ENCODE peak calls at places on chromosomes 5 and 9, in eight cellular contexts. I is foreskin keratinocyte, X is pancreas, Q is IMR-90, Z is RWPE1, Y is stomach, L is heart right ventricle, C is B cell. S is an unnamed sample.

GRCh38 chr9:36222449-36222848 is 31.7 kb downstream of the CLTA start:
- DNase-seq in I (no peak), X (no peak), Q (peak), Z (no peak), Y (no peak), L (no peak), C (no peak), S (no peak)

GRCh38 chr5:93100433-93100832 is 480.6 kb downstream of the NR2F1-AS1 start:
- DNase-seq in I (no peak), X (no peak), Q (peak), Z (no peak), Y (no peak), L (no peak), C (no peak), S (no peak)

GRCh38 chr5:17127743-17128231 is 89.6 kb upstream of the BASP1 start:
- DNase-seq in I (peak), X (no peak), Q (peak), Z (peak), Y (no peak), L (no peak), C (no peak), S (no peak)

GRCh38 chr5:83837261-83837894 is 116.7 kb upstream of the HAPLN1 start:
- DNase-seq in I (no peak), X (no peak), Q (no peak), Z (no peak), Y (no peak), L (no peak), C (no peak), S (no peak)

GRCh38 chr9:128007566-128008138 is 26.9 kb upstream of the EEIG1 start:
- DNase-seq in I (peak), X (peak), Q (peak), Z (no peak), Y (peak), L (peak), C (peak), S (peak)

GRCh38 chr9:79572032-79572890 is 496 bp downstream of the TLE4 start:
- DNase-seq in I (peak), X (peak), Q (peak), Z (peak), Y (peak), L (no peak), C (no peak), S (peak)

GRCh38 chr5:128536229-128536860 is 1.7 kb downstream of the FBN2 start:
- DNase-seq in I (no peak), X (no peak), Q (peak), Z (no peak), Y (no peak), L (no peak), C (no peak), S (no peak)

GRCh38 chr9:91843093-91843492 is 106.9 kb downstream of the ROR2 start:
- DNase-seq in I (no peak), X (no peak), Q (no peak), Z (no peak), Y (peak), L (no peak), C (no peak), S (no peak)

GRCh38 chr5:72268753-72269410 is 51.2 kb downstream of the MRPS27 start:
- DNase-seq in I (peak), X (no peak), Q (peak), Z (peak), Y (peak), L (peak), C (peak), S (peak)
- TF ChIP-seq CTCF in I (peak), X (no peak), Q (peak), Z (peak), Y (peak), L (peak), C (peak), S (no peak)

GRCh38 chr9:137113385-137114159 is 961 bp downstream of the DPP7 start:
- DNase-seq in I (no peak), X (no peak), Q (no peak), Z (no peak), Y (no peak), L (no peak), C (no peak), S (no peak)
- TF ChIP-seq CTCF in I (no peak), X (no peak), Q (no peak), Z (no peak), Y (no peak), L (no peak), C (no peak), S (no peak)

GRCh38 chr9:134325813-134326753 is at the start of gene RXRA:
- DNase-seq in I (peak), X (peak), Q (peak), Z (peak), Y (peak), L (peak), C (peak), S (peak)
- TF ChIP-seq CTCF in I (peak), X (no peak), Q (peak), Z (no peak), Y (no peak), L (no peak), C (no peak), S (no peak)

DNA sequence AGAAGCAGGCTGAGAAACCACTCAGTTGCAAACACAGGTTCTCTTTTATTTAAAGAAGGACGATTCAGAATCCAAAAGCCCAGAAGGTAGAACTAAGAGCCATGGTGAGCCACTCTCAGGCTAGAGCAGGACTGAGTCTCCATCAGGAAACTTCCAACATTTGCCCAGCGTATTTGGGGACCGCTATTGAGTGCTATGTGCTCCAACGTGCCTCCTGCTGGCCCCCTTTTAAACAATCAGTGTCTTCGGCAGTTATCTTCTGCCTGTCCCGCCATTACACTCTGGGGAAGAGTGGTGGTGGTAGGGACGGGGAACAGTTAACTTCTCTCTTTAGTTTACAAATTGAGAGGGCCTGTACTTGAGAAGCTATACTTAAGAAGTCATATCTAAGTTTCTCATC is 78.1 kb downstream of the DENND1A start:
- DNase-seq in I (no peak), X (no peak), Q (no peak), Z (no peak), Y (no peak), L (no peak), C (no peak), S (no peak)
- TF ChIP-seq CTCF in I (no peak), X (no peak), Q (no peak), Z (no peak), Y (no peak), L (no peak), C (no peak), S (no peak)